ENCODE peak calls at places on chromosomes 13 and 19, in five cellular contexts. O, M, J, A and E are unnamed samples.

GRCh38 chr19:45906221-45906620 is 3.8 kb upstream of the MYPOP start:
- DNase-seq in O (no peak), J (no peak), M (no peak), A (no peak), E (no peak)

GRCh38 chr19:49533551-49534488 is 6.0 kb downstream of the RCN3 start:
- DNase-seq in M (peak), J (peak), O (no peak), A (peak), E (peak)

GRCh38 chr13:22081430-22081829 is 410.6 kb downstream of the FGF9 start:
- DNase-seq in J (no peak), O (no peak), A (no peak), M (no peak), E (no peak)

GRCh38 chr13:112208656-112209055 is 141.7 kb downstream of the SOX1 start:
- DNase-seq in M (no peak), A (no peak), O (no peak), J (no peak), E (no peak)

GRCh38 chr19:6556043-6556449 is 25.2 kb downstream of the TNFSF9 start:
- DNase-seq in A (no peak), M (no peak), J (no peak), O (no peak), E (no peak)

GRCh38 chr13:50521750-50522149 is 321.7 kb downstream of the DLEU7 start:
- DNase-seq in A (no peak), J (no peak), M (no peak), O (no peak), E (no peak)

GRCh38 chr13:44293908-44294735 is 79.5 kb upstream of the SERP2 start:
- DNase-seq in M (no peak), A (no peak), O (no peak), J (no peak), E (no peak)

GRCh38 chr19:1161716-1162115 is 12.4 kb downstream of the SBNO2 start:
- DNase-seq in M (no peak), O (no peak), A (no peak), J (peak), E (peak)